ENCODE peak calls at places on chromosomes 4 and X, in four cellular contexts. B is HepG2, C is K562, U is GM12878. M is an unnamed sample.

GRCh38 chrX:139091878-139092277 is 380.4 kb upstream of the FGF13 start:
- DNase-seq in B (no peak), C (no peak), U (no peak), M (no peak)

GRCh38 chr4:41611881-41612871 is 74.2 kb downstream of the LIMCH1 start:
- DNase-seq in B (no peak), C (no peak), U (no peak), M (peak)

GRCh38 chr4:78627966-78628678 is 76.6 kb downstream of the ANXA3 start:
- DNase-seq in B (peak), C (no peak), U (no peak), M (no peak)

GRCh38 chr4:113574636-113575103 is 186.9 kb downstream of the CAMK2D start:
- DNase-seq in B (no peak), C (no peak), U (no peak), M (no peak)

GRCh38 chrX:15202458-15203177 is 67.3 kb downstream of the ASB9 start:
- DNase-seq in B (no peak), C (no peak), U (peak), M (no peak)

GRCh38 chr4:6747690-6748068 is 31.7 kb downstream of the BLOC1S4 start:
- DNase-seq in B (no peak), C (no peak), U (no peak), M (no peak)

GRCh38 chr4:185016101-185016940 is 2.0 kb upstream of the HELT start:
- DNase-seq in B (no peak), C (no peak), U (no peak), M (no peak)

GRCh38 chrX:152405561-152405960 is 45.6 kb downstream of the GABRA3 start:
- DNase-seq in B (no peak), C (no peak), U (no peak), M (no peak)

GRCh38 chr4:8540072-8540471 is 40.1 kb upstream of the GPR78 start:
- DNase-seq in B (no peak), C (no peak), U (peak), M (no peak)

GRCh38 chrX:36071064-36071463 is 151.5 kb downstream of the CFAP47 start:
- DNase-seq in B (no peak), C (no peak), U (no peak), M (no peak)

GRCh38 chr4:144316869-144317268 is 176.4 kb upstream of the GYPA start:
- DNase-seq in B (no peak), C (no peak), U (peak), M (no peak)

GRCh38 chr4:24511371-24512063 is 72.8 kb downstream of the DHX15 start:
- DNase-seq in B (no peak), C (no peak), U (no peak), M (no peak)

GRCh38 chrX:11908371-11908770 is 150.3 kb downstream of the MSL3 start:
- DNase-seq in B (peak), C (peak), U (peak), M (peak)

GRCh38 chrX:110089656-110090404 is 86.9 kb downstream of the TMEM164 start:
- DNase-seq in B (no peak), C (no peak), U (no peak), M (no peak)

GRCh38 chr4:140222175-140222574 is 68.2 kb upstream of the MAML3 start:
- DNase-seq in B (no peak), C (no peak), U (no peak), M (no peak)

GRCh38 chr4:11232004-11232403 is 196.7 kb downstream of the HS3ST1 start:
- DNase-seq in B (no peak), C (no peak), U (no peak), M (no peak)

GRCh38 chr4:159206427-159206871 is 103.6 kb downstream of the RAPGEF2 start:
- DNase-seq in B (no peak), C (no peak), U (peak), M (no peak)

GRCh38 chr4:10582059-10582686 is 102.4 kb downstream of the CLNK start:
- DNase-seq in B (peak), C (peak), U (no peak), M (peak)

GRCh38 chrX:137428777-137429564 is 137.0 kb upstream of the ZIC3 start:
- DNase-seq in B (no peak), C (peak), U (no peak), M (no peak)

GRCh38 chr4:79331126-79331876 is 5.4 kb upstream of the NAA11 start:
- DNase-seq in B (no peak), C (no peak), U (no peak), M (no peak)

GRCh38 chrX:93422693-93423092 is 250.7 kb downstream of the NAP1L3 start:
- DNase-seq in B (peak), C (peak), U (no peak), M (peak)

GRCh38 chrX:25597561-25597960 is 540.6 kb upstream of the MAGEB18 start:
- DNase-seq in B (no peak), C (no peak), U (no peak), M (no peak)

GRCh38 chr4:155952546-155952945 is 1.1 kb downstream of the CTSO start:
- DNase-seq in B (no peak), C (no peak), U (no peak), M (no peak)

GRCh38 chr4:5718411-5718810 is 7.4 kb downstream of the EVC start:
- DNase-seq in B (no peak), C (no peak), U (no peak), M (no peak)

GRCh38 chr4:173420821-173421220 is 21.9 kb upstream of the SCRG1 start:
- DNase-seq in B (no peak), C (no peak), U (no peak), M (no peak)

GRCh38 chr4:133146574-133147198 is 2.4 kb upstream of the PCDH10 start:
- DNase-seq in B (peak), C (peak), U (no peak), M (peak)
- TF ChIP-seq FOXM1 in B (no peak), C (no peak), U (no peak), M (no peak)

GRCh38 chr4:147928400-147928799 is 196.5 kb downstream of the ARHGAP10 start:
- DNase-seq in B (no peak), C (no peak), U (no peak), M (no peak)
- TF ChIP-seq SP1 in B (no peak), C (no peak), U (no peak), M (no peak)

DNA sequence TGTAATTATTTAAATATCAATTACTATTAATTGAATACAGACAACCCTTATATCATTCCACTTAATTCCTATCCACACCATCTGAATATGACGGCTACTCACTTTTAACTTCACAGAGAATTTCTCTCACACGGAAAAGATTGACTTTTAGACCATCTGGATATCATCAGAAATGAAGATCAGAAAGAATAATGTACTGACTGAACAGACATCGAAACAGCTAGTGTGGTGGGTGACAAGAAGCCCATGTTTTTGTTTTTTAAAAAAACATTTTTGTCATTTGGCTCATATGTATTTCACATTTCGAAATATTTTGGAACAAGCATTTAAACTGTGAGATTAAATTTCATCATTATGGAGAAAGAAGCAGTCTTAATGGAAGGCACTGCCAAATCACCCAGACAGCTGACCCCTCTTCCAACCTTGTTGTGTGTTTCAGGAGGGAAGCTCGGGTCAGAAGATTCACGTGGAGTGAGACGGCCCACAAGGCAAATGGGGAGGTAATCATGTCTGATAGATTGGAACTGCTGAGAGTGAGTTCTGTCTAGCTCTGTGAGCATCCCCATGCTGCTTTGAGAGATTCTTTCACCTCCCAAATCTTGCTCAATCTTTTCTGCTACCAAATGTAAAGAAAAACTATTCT is 204.2 kb upstream of the RASGEF1B start:
- DNase-seq in B (no peak), C (no peak), U (no peak), M (no peak)
- TF ChIP-seq TARDBP in B (no peak), C (no peak), U (no peak), M (no peak)

GRCh38 chr4:16083217-16084191 is at the start of gene PROM1:
- DNase-seq in B (peak), C (no peak), U (no peak), M (no peak)
- TF ChIP-seq FOXM1 in B (no peak), C (no peak), U (no peak), M (no peak)

DNA sequence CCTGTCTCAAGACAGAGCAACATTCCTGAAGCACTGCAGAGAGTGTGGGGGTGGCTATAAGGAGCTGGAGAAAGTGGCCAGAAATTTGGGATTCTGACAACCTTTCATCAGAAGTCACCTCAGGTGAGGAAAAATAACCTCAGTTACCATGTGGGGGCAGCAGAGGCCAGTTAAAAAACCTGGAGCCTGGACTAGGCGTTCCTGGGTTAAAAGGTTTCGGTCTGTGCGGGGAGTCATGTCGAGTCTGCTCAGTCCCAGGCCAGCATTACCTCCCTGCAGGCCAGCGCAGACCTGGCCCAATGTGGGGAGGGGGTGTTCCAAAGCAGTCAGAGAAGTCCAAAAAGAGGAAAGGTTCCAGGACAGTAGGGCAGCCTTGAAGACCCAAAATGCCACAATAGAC is 10.9 kb upstream of the NALF2 start:
- DNase-seq in B (peak), C (peak), U (no peak), M (peak)
- TF ChIP-seq SP1 in B (no peak), C (no peak), U (no peak), M (no peak)

GRCh38 chr4:168787334-168787733 is 222.7 kb downstream of the CBR4 start:
- DNase-seq in B (no peak), C (no peak), U (no peak), M (no peak)
- TF ChIP-seq TARDBP in B (no peak), C (no peak), U (no peak), M (no peak)

DNA sequence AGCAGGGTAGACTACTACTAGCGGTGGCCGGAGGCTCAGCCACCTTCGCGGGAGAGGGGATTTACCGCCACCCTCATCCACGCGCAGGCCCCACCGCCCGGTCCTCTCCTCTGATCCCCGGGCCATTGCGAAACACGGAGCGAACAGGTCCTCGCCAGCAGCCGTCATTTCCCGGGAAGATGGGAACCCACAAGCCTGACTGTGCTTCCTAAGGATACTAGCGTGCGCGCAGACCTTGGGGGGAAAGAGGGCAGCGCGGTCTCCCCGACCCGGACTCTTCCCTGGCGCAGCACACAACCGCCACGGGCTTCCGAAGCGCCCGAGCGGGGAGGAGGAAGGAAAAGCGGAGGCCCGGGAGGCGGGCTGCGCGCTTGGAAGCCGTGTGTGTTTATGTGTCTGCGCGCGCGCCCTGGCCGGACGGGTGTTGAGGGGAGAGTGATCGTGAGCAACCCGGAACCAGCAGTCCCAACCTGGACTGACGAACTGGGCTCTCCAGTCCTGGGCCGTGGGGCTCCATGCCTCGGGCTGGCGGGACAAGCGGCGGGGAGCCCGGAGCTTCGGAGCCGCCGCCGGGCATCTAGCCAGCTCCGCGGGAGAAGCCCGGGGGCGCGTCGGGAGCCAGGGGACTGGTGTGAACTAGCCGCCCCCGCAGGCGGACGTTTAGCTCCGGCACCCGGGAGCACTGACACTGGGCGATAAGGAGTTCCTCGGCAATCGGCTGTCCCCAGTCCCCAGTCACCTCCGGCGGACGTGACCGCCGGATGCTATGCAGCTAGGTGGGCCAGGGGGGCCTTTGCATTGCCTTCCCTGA is 74.6 kb upstream of the BCOR start:
- DNase-seq in B (no peak), C (peak), U (no peak), M (no peak)
- TF ChIP-seq FOXM1 in B (no peak), C (peak), U (no peak), M (no peak)

GRCh38 chrX:18146954-18147353 is 73.7 kb downstream of the BEND2 start:
- DNase-seq in B (peak), C (peak), U (no peak), M (peak)
- TF ChIP-seq SP1 in B (no peak), C (no peak), U (no peak), M (no peak)